ENCODE peak calls at places on chromosomes 5 and 9, in four cellular contexts. One of them, this sample, is unnamed.

GRCh38 chr5:140875085-140876065 is at the start of gene PCDHA12:
- DNase-seq in lower lobe of right lung: no peak
- DNase-seq in fibroblast of lung: no peak
- DNase-seq in gastrocnemius medialis: no peak
- DNase-seq in this sample: peak

GRCh38 chr5:59276277-59276647 is 617.3 kb downstream of the PDE4D start:
- DNase-seq in fibroblast of lung: no peak
- DNase-seq in lower lobe of right lung: no peak
- DNase-seq in gastrocnemius medialis: no peak
- DNase-seq in this sample: no peak

GRCh38 chr5:40733439-40733838 is 22.3 kb downstream of the TTC33 start:
- DNase-seq in fibroblast of lung: no peak
- DNase-seq in lower lobe of right lung: no peak
- DNase-seq in gastrocnemius medialis: no peak
- DNase-seq in this sample: no peak

GRCh38 chr5:88659529-88660325 is 223.3 kb downstream of the MEF2C start:
- DNase-seq in fibroblast of lung: no peak
- DNase-seq in lower lobe of right lung: no peak
- DNase-seq in gastrocnemius medialis: no peak
- DNase-seq in this sample: no peak

GRCh38 chr5:134550271-134551214 is 25.1 kb downstream of the JADE2 start:
- DNase-seq in fibroblast of lung: no peak
- DNase-seq in gastrocnemius medialis: no peak
- DNase-seq in lower lobe of right lung: no peak
- DNase-seq in this sample: no peak

GRCh38 chr5:61768692-61769281 is 436.7 kb downstream of the ZSWIM6 start:
- DNase-seq in gastrocnemius medialis: no peak
- DNase-seq in fibroblast of lung: no peak
- DNase-seq in lower lobe of right lung: no peak
- DNase-seq in this sample: peak

GRCh38 chr9:98129451-98129881 is 10.4 kb upstream of the TRIM14 start:
- DNase-seq in gastrocnemius medialis: no peak
- DNase-seq in lower lobe of right lung: peak
- DNase-seq in fibroblast of lung: no peak
- DNase-seq in this sample: no peak

GRCh38 chr5:126354012-126354856 is 69.0 kb upstream of the GRAMD2B start:
- DNase-seq in gastrocnemius medialis: no peak
- DNase-seq in lower lobe of right lung: no peak
- DNase-seq in fibroblast of lung: peak
- DNase-seq in this sample: peak

GRCh38 chr5:3893975-3894374 is 298.3 kb downstream of the IRX1 start:
- DNase-seq in gastrocnemius medialis: no peak
- DNase-seq in fibroblast of lung: no peak
- DNase-seq in lower lobe of right lung: no peak
- DNase-seq in this sample: no peak

GRCh38 chr5:146751781-146752401 is 126.7 kb downstream of the PPP2R2B start:
- DNase-seq in gastrocnemius medialis: peak
- DNase-seq in lower lobe of right lung: no peak
- DNase-seq in fibroblast of lung: no peak
- DNase-seq in this sample: no peak

GRCh38 chr5:150263801-150264621 is 25.6 kb downstream of the CAMK2A start:
- DNase-seq in gastrocnemius medialis: peak
- DNase-seq in fibroblast of lung: peak
- DNase-seq in lower lobe of right lung: no peak
- DNase-seq in this sample: peak

GRCh38 chr9:129131300-129132145 is 20.3 kb downstream of the PTPA start:
- DNase-seq in lower lobe of right lung: peak
- DNase-seq in gastrocnemius medialis: peak
- DNase-seq in fibroblast of lung: peak
- DNase-seq in this sample: peak

GRCh38 chr5:126490167-126490937 is 67.1 kb downstream of the GRAMD2B start:
- DNase-seq in gastrocnemius medialis: no peak
- DNase-seq in lower lobe of right lung: no peak
- DNase-seq in fibroblast of lung: no peak
- DNase-seq in this sample: no peak

GRCh38 chr9:117466111-117466510 is 51.3 kb upstream of the ASTN2 start:
- DNase-seq in lower lobe of right lung: no peak
- DNase-seq in gastrocnemius medialis: no peak
- DNase-seq in fibroblast of lung: no peak
- DNase-seq in this sample: no peak

DNA sequence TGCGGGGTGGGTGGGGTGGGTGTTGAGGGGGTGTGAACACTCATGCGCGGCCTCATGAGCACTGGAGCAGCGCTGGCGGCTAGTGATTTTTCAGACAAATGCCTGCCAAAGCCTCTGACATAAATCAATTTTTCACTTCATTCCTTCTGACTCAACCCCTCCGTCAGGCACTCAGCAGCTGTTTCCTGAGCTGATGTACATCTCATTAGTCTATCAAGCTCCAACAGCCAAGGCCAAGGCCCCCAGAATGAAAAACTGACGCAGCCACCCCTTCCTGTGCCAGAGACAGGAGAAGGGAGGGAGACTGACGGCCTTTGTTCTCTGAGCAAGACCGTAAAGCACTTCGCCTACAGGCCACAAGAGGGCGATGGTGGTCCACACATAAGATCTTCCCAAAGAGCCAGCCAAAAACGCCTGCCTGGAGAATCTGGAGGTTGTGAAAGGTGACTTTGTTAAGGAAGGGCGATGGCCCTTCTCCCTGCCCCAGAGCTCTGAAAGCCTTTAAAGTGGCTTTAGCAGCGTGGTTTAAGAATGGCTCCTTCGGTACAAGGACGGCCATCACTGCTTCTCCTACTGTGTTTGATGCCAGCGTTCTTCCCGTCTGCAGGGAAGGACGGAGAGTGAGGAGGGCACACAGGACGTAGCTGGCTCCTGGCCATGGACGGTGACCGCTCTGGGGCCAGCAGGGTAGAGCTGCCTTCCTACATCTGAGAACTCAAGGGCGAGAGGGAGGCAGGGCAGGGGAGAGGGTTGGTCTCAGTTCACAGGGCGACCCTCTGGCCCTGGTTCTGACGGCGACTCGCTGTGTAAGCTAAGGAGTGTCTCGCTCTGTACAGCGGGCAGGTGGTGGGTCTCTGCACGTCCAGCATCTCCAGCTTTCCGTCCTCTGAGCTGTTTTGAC is 37.1 kb downstream of the ALG2 start:
- DNase-seq in fibroblast of lung: peak
- DNase-seq in gastrocnemius medialis: peak
- DNase-seq in lower lobe of right lung: peak
- DNase-seq in this sample: peak
- TF ChIP-seq CTCF in fibroblast of lung: peak
- TF ChIP-seq CTCF in gastrocnemius medialis: peak
- TF ChIP-seq CTCF in lower lobe of right lung: peak
- TF ChIP-seq CTCF in this sample: peak

GRCh38 chr5:98275980-98276379 is 497.5 kb upstream of the RGMB start:
- DNase-seq in lower lobe of right lung: no peak
- DNase-seq in gastrocnemius medialis: no peak
- DNase-seq in fibroblast of lung: no peak
- DNase-seq in this sample: no peak
- TF ChIP-seq CTCF in lower lobe of right lung: no peak
- TF ChIP-seq CTCF in gastrocnemius medialis: no peak
- TF ChIP-seq CTCF in fibroblast of lung: no peak
- TF ChIP-seq CTCF in this sample: no peak

DNA sequence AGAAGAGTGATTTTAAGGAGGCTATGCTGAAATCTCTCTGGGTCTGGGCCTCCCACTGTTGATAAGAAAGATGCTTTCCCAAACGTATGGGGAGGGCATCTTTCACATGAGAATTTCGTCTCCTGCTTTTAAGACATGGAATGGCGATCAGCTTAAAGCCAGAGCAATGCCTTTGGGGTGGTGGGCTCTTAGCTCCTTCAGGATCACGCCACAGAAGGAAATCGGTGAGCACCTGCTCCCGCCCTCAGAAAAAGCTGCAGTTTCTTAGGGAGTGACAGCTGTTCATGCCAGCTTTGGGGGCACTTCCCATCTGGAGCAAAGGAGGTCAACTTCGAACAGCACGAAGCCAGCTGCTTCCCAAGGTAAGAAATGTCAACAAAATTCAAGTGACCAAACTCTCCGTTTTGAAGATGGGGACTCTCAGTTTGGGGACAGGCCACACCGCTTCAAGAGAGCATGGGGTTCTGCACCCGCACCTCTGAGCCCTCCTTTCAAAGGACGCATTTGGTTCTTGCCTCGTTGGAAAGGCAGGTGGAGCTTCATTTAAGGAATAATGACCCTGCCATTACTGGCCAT is 39.0 kb downstream of the TRIP13 start:
- DNase-seq in fibroblast of lung: no peak
- DNase-seq in lower lobe of right lung: no peak
- DNase-seq in gastrocnemius medialis: no peak
- DNase-seq in this sample: no peak
- TF ChIP-seq CTCF in fibroblast of lung: no peak
- TF ChIP-seq CTCF in lower lobe of right lung: no peak
- TF ChIP-seq CTCF in gastrocnemius medialis: no peak
- TF ChIP-seq CTCF in this sample: no peak

DNA sequence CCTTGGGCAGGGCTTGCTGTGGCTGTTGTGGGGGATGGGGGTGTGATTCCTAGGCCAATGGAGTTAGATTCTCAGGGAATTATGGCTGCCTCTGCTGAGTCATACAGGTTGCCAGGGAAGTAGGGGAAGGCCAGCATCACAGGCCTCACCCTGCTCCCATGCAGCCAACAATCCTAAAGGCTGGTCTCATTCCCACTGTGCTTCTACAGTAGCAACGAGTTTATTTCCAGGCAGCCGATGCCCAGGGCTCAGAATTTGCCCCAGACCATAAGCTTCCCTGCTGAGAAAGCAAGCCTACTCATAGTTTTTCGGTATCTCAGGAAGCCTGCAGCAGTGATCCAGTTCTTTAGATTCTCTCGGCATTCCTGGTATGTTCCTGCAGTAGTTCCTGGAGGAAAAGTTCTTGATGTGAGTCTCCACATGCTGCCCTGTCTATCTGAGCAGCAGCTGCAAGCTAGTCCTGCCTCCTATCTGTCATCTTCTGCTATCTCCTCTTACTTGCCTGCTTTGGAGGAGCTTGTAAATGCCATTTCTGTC is 59.3 kb upstream of the SELENOP start:
- DNase-seq in fibroblast of lung: no peak
- DNase-seq in gastrocnemius medialis: no peak
- DNase-seq in lower lobe of right lung: no peak
- DNase-seq in this sample: no peak
- TF ChIP-seq CTCF in fibroblast of lung: no peak
- TF ChIP-seq CTCF in gastrocnemius medialis: no peak
- TF ChIP-seq CTCF in lower lobe of right lung: no peak
- TF ChIP-seq CTCF in this sample: no peak

DNA sequence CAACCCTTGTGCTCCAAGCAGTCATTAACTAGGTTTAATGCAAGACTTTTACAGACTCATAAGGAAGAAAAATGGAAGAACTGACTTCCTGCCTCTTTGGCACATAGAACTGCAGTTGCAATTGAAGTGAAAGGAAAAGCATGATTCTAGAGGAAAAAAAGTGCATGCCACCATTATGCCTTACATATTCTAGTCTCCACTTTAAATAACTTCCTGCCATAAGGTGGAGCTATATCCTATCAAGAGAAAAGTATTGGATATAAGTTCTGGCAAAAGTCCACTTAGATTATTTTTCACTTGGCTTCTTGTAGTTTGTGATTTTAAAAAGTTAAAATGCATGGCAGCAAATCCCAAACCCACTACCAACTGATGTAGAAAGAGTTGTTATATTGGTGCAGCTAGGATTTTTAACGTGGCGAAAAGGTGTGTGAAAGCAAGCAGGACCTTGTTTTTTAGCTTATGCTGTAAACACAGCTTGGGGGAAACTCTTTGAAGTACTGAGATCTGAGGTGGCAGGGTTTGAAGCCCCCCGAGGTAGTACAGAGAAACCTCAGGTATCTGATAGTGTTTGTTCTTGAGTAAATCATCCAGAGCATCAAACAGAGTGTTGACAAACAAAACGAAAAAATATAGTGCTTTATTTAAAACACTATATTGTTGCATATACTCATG is 117.9 kb downstream of the ANXA1 start:
- DNase-seq in lower lobe of right lung: no peak
- DNase-seq in gastrocnemius medialis: no peak
- DNase-seq in fibroblast of lung: peak
- DNase-seq in this sample: no peak
- TF ChIP-seq CTCF in lower lobe of right lung: no peak
- TF ChIP-seq CTCF in gastrocnemius medialis: no peak
- TF ChIP-seq CTCF in fibroblast of lung: no peak
- TF ChIP-seq CTCF in this sample: peak

GRCh38 chr5:151448038-151448985 is 909 bp downstream of the SLC36A1 start:
- DNase-seq in fibroblast of lung: peak
- DNase-seq in lower lobe of right lung: no peak
- DNase-seq in gastrocnemius medialis: no peak
- DNase-seq in this sample: peak
- TF ChIP-seq CTCF in fibroblast of lung: no peak
- TF ChIP-seq CTCF in lower lobe of right lung: no peak
- TF ChIP-seq CTCF in gastrocnemius medialis: no peak
- TF ChIP-seq CTCF in this sample: peak

GRCh38 chr5:142324871-142325676 is at the start of gene SPRY4:
- DNase-seq in lower lobe of right lung: peak
- DNase-seq in fibroblast of lung: peak
- DNase-seq in gastrocnemius medialis: peak
- DNase-seq in this sample: peak
- TF ChIP-seq CTCF in lower lobe of right lung: no peak
- TF ChIP-seq CTCF in fibroblast of lung: no peak
- TF ChIP-seq CTCF in gastrocnemius medialis: no peak
- TF ChIP-seq CTCF in this sample: no peak

DNA sequence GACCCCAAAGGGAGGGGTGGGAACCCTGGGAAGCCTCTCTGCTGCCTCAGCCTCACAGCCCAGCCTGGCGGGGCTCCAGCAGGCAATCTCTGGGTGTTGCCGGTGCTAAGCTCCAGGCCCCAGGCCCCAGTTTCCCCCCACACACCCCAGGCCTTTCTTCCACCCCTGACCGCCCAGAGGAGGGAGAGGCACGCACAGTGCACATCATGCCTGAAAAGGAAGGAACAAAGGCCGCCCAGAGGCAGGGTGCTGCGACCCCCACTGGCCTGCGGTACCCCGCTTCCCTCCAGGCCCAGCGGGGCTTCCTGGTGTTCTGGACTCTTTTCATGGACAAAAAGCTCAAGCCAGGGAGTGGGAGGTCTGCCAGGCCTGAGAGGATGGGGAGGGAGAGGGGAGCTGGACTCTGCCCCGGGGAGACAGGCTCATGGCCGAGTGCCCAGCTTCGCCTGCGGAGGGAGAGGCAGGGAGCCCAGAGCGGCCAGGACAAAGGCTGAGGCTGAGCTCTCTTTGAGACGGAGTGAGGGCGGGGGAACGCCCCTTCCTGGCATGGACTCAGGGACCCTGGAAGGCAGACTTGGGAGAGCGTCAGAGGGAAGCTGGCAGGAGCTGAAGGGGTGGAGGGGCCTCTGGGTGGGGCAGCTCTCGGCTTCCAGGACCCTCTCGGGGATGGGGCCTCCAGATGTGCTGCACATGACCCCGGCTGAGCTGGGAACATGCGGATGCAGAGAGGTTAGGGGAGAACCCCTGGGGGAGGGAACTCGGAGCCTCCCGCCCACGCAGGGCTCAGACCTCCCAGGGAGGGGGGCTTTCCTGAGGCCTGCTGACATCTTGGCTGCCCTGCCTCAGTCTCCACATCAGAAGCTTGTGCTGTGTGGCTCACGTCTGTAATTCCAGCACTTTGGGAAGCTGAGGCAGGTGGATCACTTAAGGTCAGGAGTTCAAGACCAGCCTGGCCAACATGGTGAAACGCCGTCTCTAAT is 1.8 kb upstream of the ENTPD2 start:
- DNase-seq in fibroblast of lung: peak
- DNase-seq in lower lobe of right lung: peak
- DNase-seq in gastrocnemius medialis: peak
- DNase-seq in this sample: peak
- TF ChIP-seq CTCF in fibroblast of lung: no peak
- TF ChIP-seq CTCF in lower lobe of right lung: no peak
- TF ChIP-seq CTCF in gastrocnemius medialis: no peak
- TF ChIP-seq CTCF in this sample: no peak

GRCh38 chr9:2199999-2200796 is 185.1 kb downstream of the SMARCA2 start:
- DNase-seq in gastrocnemius medialis: no peak
- DNase-seq in lower lobe of right lung: no peak
- DNase-seq in fibroblast of lung: no peak
- DNase-seq in this sample: no peak
- TF ChIP-seq CTCF in gastrocnemius medialis: no peak
- TF ChIP-seq CTCF in lower lobe of right lung: no peak
- TF ChIP-seq CTCF in fibroblast of lung: no peak
- TF ChIP-seq CTCF in this sample: no peak